ENCODE peak calls at places on chromosomes 4 and X, in five cellular contexts. One of them, this sample, is unnamed.

GRCh38 chr4:75727073-75727472 is 2.7 kb downstream of the USO1 start:
- DNase-seq in GM12878: no peak
- DNase-seq in pancreas: no peak
- DNase-seq in ovary: no peak
- DNase-seq in fibroblast of lung: peak; percentile 59
- DNase-seq in this sample: no peak

GRCh38 chr4:7725951-7726350 is 213.7 kb downstream of the AFAP1 start:
- DNase-seq in fibroblast of lung: peak; percentile 10
- DNase-seq in GM12878: no peak
- DNase-seq in ovary: no peak
- DNase-seq in pancreas: no peak
- DNase-seq in this sample: no peak

GRCh38 chr4:13168326-13168725 is 315.8 kb downstream of the RAB28 start:
- DNase-seq in pancreas: no peak
- DNase-seq in ovary: no peak
- DNase-seq in GM12878: no peak
- DNase-seq in fibroblast of lung: no peak
- DNase-seq in this sample: no peak

GRCh38 chr4:168844261-168845039 is 165.6 kb downstream of the CBR4 start:
- DNase-seq in ovary: no peak
- DNase-seq in fibroblast of lung: peak; percentile 72
- DNase-seq in pancreas: no peak
- DNase-seq in GM12878: no peak
- DNase-seq in this sample: no peak

GRCh38 chr4:70945046-70945445 is 42.9 kb downstream of the MOB1B start:
- DNase-seq in GM12878: no peak
- DNase-seq in ovary: no peak
- DNase-seq in pancreas: no peak
- DNase-seq in fibroblast of lung: peak; percentile 16
- DNase-seq in this sample: no peak

GRCh38 chr4:156692016-156692415 is 279.6 kb downstream of the PDGFC start:
- DNase-seq in pancreas: no peak
- DNase-seq in fibroblast of lung: no peak
- DNase-seq in GM12878: no peak
- DNase-seq in ovary: no peak
- DNase-seq in this sample: no peak

GRCh38 chrX:8743126-8743732 is 11.3 kb upstream of the ANOS1 start:
- DNase-seq in GM12878: no peak
- DNase-seq in pancreas: peak; percentile 70
- DNase-seq in ovary: peak; percentile 43
- DNase-seq in fibroblast of lung: peak; percentile 38
- DNase-seq in this sample: peak; percentile 41

GRCh38 chr4:78616046-78616498 is 64.5 kb downstream of the ANXA3 start:
- DNase-seq in ovary: no peak
- DNase-seq in fibroblast of lung: peak; percentile 24
- DNase-seq in pancreas: no peak
- DNase-seq in GM12878: no peak
- DNase-seq in this sample: no peak

GRCh38 chrX:97481228-97481627 is 597.5 kb downstream of the RPA4 start:
- DNase-seq in GM12878: no peak
- DNase-seq in pancreas: no peak
- DNase-seq in ovary: no peak
- DNase-seq in fibroblast of lung: no peak
- DNase-seq in this sample: no peak

GRCh38 chr4:27003602-27004238 is 143.1 kb downstream of the STIM2 start:
- DNase-seq in pancreas: no peak
- DNase-seq in ovary: no peak
- DNase-seq in fibroblast of lung: peak; percentile 72
- DNase-seq in GM12878: no peak
- DNase-seq in this sample: no peak

GRCh38 chrX:17553451-17553850 is 178.5 kb downstream of the NHS start:
- DNase-seq in fibroblast of lung: peak; percentile 76
- DNase-seq in ovary: no peak
- DNase-seq in GM12878: no peak
- DNase-seq in pancreas: no peak
- DNase-seq in this sample: no peak

GRCh38 chrX:17549005-17549685 is 174.1 kb downstream of the NHS start:
- DNase-seq in pancreas: no peak
- DNase-seq in ovary: no peak
- DNase-seq in fibroblast of lung: no peak
- DNase-seq in GM12878: no peak
- DNase-seq in this sample: no peak

GRCh38 chrX:17550011-17550410 is 175.0 kb downstream of the NHS start:
- DNase-seq in GM12878: no peak
- DNase-seq in pancreas: no peak
- DNase-seq in fibroblast of lung: no peak
- DNase-seq in ovary: no peak
- DNase-seq in this sample: no peak

GRCh38 chrX:17553961-17554482 is 179.0 kb downstream of the NHS start:
- DNase-seq in GM12878: no peak
- DNase-seq in ovary: no peak
- DNase-seq in pancreas: no peak
- DNase-seq in fibroblast of lung: peak; percentile 45
- DNase-seq in this sample: no peak

GRCh38 chrX:17552251-17552650 is 177.3 kb downstream of the NHS start:
- DNase-seq in fibroblast of lung: no peak
- DNase-seq in pancreas: no peak
- DNase-seq in GM12878: no peak
- DNase-seq in ovary: no peak
- DNase-seq in this sample: no peak
- TF ChIP-seq CTCF in fibroblast of lung: no peak
- TF ChIP-seq CTCF in pancreas: no peak
- TF ChIP-seq CTCF in GM12878: no peak
- TF ChIP-seq CTCF in ovary: no peak
- TF ChIP-seq CTCF in this sample: no peak

GRCh38 chr4:80183196-80184052 is 13.9 kb upstream of the PRDM8 start:
- DNase-seq in ovary: peak; percentile 54
- DNase-seq in pancreas: no peak
- DNase-seq in fibroblast of lung: no peak
- DNase-seq in GM12878: no peak
- DNase-seq in this sample: peak; percentile 32

GRCh38 chr4:80185787-80186548 is 11.3 kb upstream of the PRDM8 start:
- DNase-seq in fibroblast of lung: no peak
- DNase-seq in ovary: peak; percentile 24
- DNase-seq in pancreas: no peak
- DNase-seq in GM12878: no peak
- DNase-seq in this sample: no peak

GRCh38 chr4:80184053-80184790 is 13.1 kb upstream of the PRDM8 start:
- DNase-seq in ovary: peak; percentile 92
- DNase-seq in GM12878: no peak
- DNase-seq in fibroblast of lung: peak; percentile 79
- DNase-seq in pancreas: peak; percentile 78
- DNase-seq in this sample: peak; percentile 95

GRCh38 chr4:80186666-80187065 is 10.6 kb upstream of the PRDM8 start:
- DNase-seq in ovary: no peak
- DNase-seq in fibroblast of lung: no peak
- DNase-seq in pancreas: no peak
- DNase-seq in GM12878: no peak
- DNase-seq in this sample: no peak

DNA sequence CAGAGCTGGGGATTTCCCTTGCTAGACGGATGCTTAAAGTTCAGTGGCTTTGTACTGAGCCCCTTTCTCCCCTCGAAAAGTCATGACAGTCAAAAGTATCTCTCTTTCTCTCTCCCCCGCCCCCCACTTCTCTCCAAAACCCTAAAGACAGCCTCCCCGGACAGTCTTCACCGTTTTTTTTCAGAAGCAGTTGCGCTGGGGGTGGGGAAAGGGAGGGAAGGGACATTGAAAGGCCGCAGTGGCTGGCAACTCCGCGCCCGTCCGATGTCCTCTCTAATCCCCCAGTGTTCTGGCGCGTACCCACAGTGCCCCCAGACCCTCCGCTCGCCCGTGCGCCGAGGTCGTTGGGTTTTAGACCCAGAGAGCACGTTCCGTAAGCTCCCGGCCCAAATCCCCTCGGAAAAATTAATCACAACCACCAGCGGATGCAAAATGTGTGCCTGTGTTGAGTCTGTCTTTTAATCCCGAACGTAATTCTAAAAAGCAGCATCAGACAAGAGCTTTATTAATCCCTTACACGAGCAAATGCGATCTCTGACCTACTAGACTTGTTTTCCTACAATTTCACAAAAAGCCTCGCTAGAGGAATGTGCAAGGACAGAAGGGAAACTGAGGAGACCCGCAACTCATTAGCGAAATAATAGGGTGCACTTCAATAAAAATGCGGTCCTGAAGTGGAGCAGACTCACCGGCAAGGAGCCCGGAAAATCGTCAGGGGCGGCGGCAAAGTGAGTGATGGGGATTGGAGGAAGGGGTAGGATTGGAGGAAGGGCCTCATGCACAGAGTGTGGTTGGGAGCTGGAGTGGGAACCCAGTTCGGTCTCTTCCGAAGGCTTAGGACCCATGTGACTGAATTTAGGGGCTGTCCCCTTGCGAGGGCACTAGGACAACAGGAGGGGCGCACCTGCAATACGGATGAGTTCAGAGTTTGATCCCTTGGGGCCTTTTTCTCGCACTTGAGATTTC is 12.2 kb upstream of the PRDM8 start:
- DNase-seq in fibroblast of lung: no peak
- DNase-seq in pancreas: no peak
- DNase-seq in ovary: peak; percentile 44
- DNase-seq in GM12878: no peak
- DNase-seq in this sample: no peak
- H3K27me3 ChIP-seq in fibroblast of lung: no peaks in the 10 kb centered on the region
- H3K27me3 ChIP-seq in pancreas: peaks cover 10% of the 10 kb centered on the region
- H3K27me3 ChIP-seq in ovary: no peaks in the 10 kb centered on the region
- H3K27me3 ChIP-seq in GM12878: peaks cover 10% of the 10 kb centered on the region
- H3K27me3 ChIP-seq in this sample: no peaks in the 10 kb centered on the region

GRCh38 chr4:102612824-102613366 is 111.7 kb downstream of the NFKB1 start:
- DNase-seq in fibroblast of lung: no peak
- DNase-seq in ovary: no peak
- DNase-seq in GM12878: no peak
- DNase-seq in pancreas: no peak
- DNase-seq in this sample: peak; percentile 12

GRCh38 chr4:102612195-102612594 is 111.0 kb downstream of the NFKB1 start:
- DNase-seq in pancreas: no peak
- DNase-seq in fibroblast of lung: no peak
- DNase-seq in ovary: no peak
- DNase-seq in GM12878: no peak
- DNase-seq in this sample: no peak

GRCh38 chr4:102610007-102610406 is 108.8 kb downstream of the NFKB1 start:
- DNase-seq in ovary: no peak
- DNase-seq in GM12878: no peak
- DNase-seq in fibroblast of lung: peak; percentile 39
- DNase-seq in pancreas: no peak
- DNase-seq in this sample: no peak

GRCh38 chr4:102608190-102608589 is 107.0 kb downstream of the NFKB1 start:
- DNase-seq in GM12878: no peak
- DNase-seq in ovary: no peak
- DNase-seq in pancreas: no peak
- DNase-seq in fibroblast of lung: no peak
- DNase-seq in this sample: no peak

DNA sequence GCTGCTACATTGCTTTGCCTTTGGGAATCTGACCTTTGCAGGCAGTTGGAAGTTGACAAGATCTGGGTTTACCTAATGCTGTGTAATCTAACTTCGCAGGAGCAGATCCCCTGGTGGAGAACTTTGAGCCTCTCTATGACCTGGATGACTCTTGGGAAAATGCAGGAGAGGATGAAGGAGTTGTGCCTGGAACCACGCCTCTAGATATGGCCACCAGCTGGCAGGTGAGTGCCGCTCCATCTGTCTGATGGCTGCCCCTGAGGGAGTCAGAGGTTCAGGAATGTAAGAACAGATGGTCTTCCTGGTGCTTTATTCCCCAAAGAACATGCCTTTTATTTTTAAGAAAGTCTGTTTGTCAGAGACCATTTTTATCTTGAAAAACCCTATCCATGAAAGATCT is 109.3 kb downstream of the NFKB1 start:
- DNase-seq in GM12878: no peak
- DNase-seq in fibroblast of lung: no peak
- DNase-seq in ovary: no peak
- DNase-seq in pancreas: no peak
- DNase-seq in this sample: no peak
- H3K36me3 ChIP-seq in GM12878: peaks cover 40% of the 10 kb centered on the region
- H3K36me3 ChIP-seq in fibroblast of lung: peaks cover 17% of the 10 kb centered on the region
- H3K36me3 ChIP-seq in ovary: no peaks in the 10 kb centered on the region
- H3K36me3 ChIP-seq in pancreas: peaks cover 17% of the 10 kb centered on the region
- H3K36me3 ChIP-seq in this sample: peaks cover 39% of the 10 kb centered on the region

GRCh38 chrX:94662665-94663064 is 988.7 kb downstream of the FAM133A start:
- DNase-seq in GM12878: no peak
- DNase-seq in pancreas: no peak
- DNase-seq in fibroblast of lung: no peak
- DNase-seq in ovary: no peak
- DNase-seq in this sample: no peak
- TF ChIP-seq CTCF in GM12878: no peak
- TF ChIP-seq CTCF in pancreas: no peak
- TF ChIP-seq CTCF in fibroblast of lung: no peak
- TF ChIP-seq CTCF in ovary: no peak
- TF ChIP-seq CTCF in this sample: no peak

DNA sequence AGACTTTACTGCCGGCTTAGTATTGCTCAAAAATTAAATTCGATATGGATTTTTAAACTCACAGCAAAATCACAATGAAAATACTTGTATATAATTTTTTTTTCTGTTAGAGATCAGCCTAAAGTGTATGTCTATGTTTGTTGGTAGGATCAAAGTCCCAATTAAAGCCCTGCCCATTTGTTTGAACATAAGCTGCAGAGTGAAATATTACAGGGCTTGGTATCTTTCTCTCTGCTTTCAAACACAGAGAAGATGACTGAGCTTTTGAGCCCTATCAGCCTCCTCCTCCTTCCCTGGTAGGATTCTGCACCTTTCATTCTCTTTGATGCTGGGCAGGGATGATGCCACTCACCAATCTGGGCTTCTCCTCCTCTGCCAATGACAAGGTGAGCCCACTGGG is 345.4 kb downstream of the PPP1R2C start:
- DNase-seq in pancreas: no peak
- DNase-seq in GM12878: no peak
- DNase-seq in ovary: no peak
- DNase-seq in fibroblast of lung: no peak
- DNase-seq in this sample: no peak
- H3K27me3 ChIP-seq in pancreas: no peaks in the 10 kb centered on the region
- H3K27me3 ChIP-seq in GM12878: no peaks in the 10 kb centered on the region
- H3K27me3 ChIP-seq in ovary: no peaks in the 10 kb centered on the region
- H3K27me3 ChIP-seq in fibroblast of lung: no peaks in the 10 kb centered on the region
- H3K27me3 ChIP-seq in this sample: no peaks in the 10 kb centered on the region

GRCh38 chr4:145545538-145546224 is 64.0 kb downstream of the SMAD1 start:
- DNase-seq in ovary: no peak
- DNase-seq in fibroblast of lung: peak; percentile 96
- DNase-seq in pancreas: no peak
- DNase-seq in GM12878: no peak
- DNase-seq in this sample: no peak
- H3K36me3 ChIP-seq in ovary: no peaks in the 10 kb centered on the region
- H3K36me3 ChIP-seq in fibroblast of lung: no peaks in the 10 kb centered on the region
- H3K36me3 ChIP-seq in pancreas: no peaks in the 10 kb centered on the region
- H3K36me3 ChIP-seq in GM12878: no peaks in the 10 kb centered on the region
- H3K36me3 ChIP-seq in this sample: no peaks in the 10 kb centered on the region

GRCh38 chrX:4588893-4589292 is 875.4 kb upstream of the PRKX start:
- DNase-seq in fibroblast of lung: no peak
- DNase-seq in GM12878: no peak
- DNase-seq in pancreas: no peak
- DNase-seq in ovary: no peak
- DNase-seq in this sample: no peak

DNA sequence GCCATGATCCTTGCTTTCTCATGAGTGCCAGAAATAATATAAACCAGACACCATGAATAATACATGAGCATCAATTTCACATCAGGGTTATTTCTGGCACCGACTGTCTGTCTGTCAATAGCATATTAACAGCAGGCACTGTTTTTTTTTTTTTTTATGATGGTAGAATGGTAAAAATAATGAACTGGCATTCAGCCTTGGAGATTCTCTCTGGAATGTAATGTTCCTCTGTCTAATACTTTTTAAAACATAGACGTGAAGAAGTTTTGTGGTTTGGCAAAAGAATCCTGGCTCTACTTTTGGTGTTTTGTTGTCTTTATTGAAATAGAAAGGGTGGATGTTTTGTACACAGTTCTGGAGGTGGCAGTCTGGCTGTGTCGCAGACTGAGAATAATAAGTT is 874.6 kb upstream of the PRKX start:
- DNase-seq in GM12878: no peak
- DNase-seq in pancreas: no peak
- DNase-seq in ovary: no peak
- DNase-seq in fibroblast of lung: no peak
- DNase-seq in this sample: no peak
- TF ChIP-seq CTCF in GM12878: no peak
- TF ChIP-seq CTCF in pancreas: no peak
- TF ChIP-seq CTCF in ovary: no peak
- TF ChIP-seq CTCF in fibroblast of lung: no peak
- TF ChIP-seq CTCF in this sample: no peak

This sample was measured in CD8-positive, alpha-beta T cell.